ENCODE peak calls at places on chromosomes 13 and 19, in six cellular contexts. J is HEK293T, R is WTC11, L is K562, T is HepG2, D is H1. I is an unnamed sample.

GRCh38 chr13:41942462-41943094 is 18.3 kb downstream of the VWA8 start:
- DNase-seq in J (peak), T (no peak), R (peak), L (peak), D (no peak), I (no peak)

GRCh38 chr13:29758591-29759114 is 91.8 kb downstream of the UBL3 start:
- DNase-seq in D (no peak), L (peak), T (peak), R (no peak), J (no peak), I (no peak)

GRCh38 chr13:113064534-113065405 is 40.8 kb upstream of the F7 start:
- DNase-seq in J (no peak), D (no peak), L (peak), T (no peak), R (no peak), I (peak)

GRCh38 chr19:42279148-42279901 is 10.3 kb downstream of the CIC start:
- DNase-seq in L (peak), D (no peak), R (no peak), J (no peak), T (no peak), I (no peak)

GRCh38 chr13:29310806-29311205 is 284.7 kb downstream of the SLC7A1 start:
- DNase-seq in J (no peak), D (no peak), T (no peak), R (no peak), L (no peak), I (no peak)

GRCh38 chr13:113551081-113552000 is 33.2 kb upstream of the TFDP1 start:
- DNase-seq in R (no peak), T (no peak), J (no peak), D (peak), L (no peak), I (no peak)

GRCh38 chr19:19368087-19368486 is 37.4 kb upstream of the GATAD2A start:
- DNase-seq in J (no peak), D (no peak), T (no peak), L (no peak), R (no peak), I (no peak)

GRCh38 chr19:44645407-44646048 is 1.8 kb downstream of the PVR start:
- DNase-seq in L (no peak), D (no peak), T (no peak), R (no peak), J (no peak), I (no peak)

DNA sequence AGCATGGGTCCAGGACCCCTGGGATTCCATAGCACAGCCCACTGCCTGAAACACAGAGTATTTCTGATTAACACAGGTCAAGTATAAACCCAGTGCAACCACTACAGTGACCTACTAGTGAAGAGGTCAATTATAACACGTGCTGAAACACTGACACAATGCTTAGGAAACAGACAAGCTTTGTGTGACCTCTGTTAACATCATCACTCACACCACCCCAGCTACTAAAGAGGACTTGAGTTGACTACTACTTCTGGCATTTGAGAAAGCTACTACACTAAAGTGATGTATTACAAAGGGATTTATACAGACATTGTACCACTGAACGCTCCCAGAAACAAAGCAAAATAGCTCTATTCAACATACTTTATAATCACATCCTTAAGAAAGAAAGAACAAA is 1935.9 kb upstream of the PCDH20 start:
- DNase-seq in T (no peak), J (no peak), R (no peak), L (no peak), D (no peak), I (no peak)
- TF ChIP-seq SP1 in T (no peak), J (no peak), R (no peak), L (no peak), D (no peak), I (no peak)

GRCh38 chr19:9818175-9818733 is 625 bp downstream of the FBXL12 start:
- DNase-seq in J (no peak), R (no peak), T (no peak), D (no peak), L (no peak), I (no peak)

GRCh38 chr19:9818734-9819589 is at the start of gene FBXL12:
- DNase-seq in J (peak), L (peak), D (peak), T (peak), R (peak), I (peak)

GRCh38 chr19:9823816-9824215 is 3.9 kb upstream of the UBL5 start:
- DNase-seq in R (no peak), D (no peak), J (no peak), T (no peak), L (no peak), I (no peak)

DNA sequence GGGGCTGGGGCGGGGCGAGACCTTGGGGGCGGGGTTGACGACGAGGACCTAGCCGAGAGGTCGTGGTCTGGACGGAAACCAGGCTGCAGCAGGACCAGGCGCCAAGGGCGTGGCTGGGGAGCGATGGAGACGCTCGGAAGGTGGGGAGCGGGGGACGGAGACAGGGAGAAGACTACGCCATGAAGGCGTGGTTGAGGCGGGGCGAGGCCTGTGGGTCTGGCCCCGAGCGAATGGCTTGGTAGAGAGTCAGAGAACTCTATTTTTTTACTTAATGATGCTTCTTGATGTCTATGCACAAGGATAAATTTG is 665 bp upstream of the FBXL12 start:
- DNase-seq in D (no peak), R (no peak), L (no peak), T (no peak), J (no peak), I (no peak)
- TF ChIP-seq SP1 in D (peak), R (no peak), L (no peak), T (no peak), J (no peak), I (peak)

DNA sequence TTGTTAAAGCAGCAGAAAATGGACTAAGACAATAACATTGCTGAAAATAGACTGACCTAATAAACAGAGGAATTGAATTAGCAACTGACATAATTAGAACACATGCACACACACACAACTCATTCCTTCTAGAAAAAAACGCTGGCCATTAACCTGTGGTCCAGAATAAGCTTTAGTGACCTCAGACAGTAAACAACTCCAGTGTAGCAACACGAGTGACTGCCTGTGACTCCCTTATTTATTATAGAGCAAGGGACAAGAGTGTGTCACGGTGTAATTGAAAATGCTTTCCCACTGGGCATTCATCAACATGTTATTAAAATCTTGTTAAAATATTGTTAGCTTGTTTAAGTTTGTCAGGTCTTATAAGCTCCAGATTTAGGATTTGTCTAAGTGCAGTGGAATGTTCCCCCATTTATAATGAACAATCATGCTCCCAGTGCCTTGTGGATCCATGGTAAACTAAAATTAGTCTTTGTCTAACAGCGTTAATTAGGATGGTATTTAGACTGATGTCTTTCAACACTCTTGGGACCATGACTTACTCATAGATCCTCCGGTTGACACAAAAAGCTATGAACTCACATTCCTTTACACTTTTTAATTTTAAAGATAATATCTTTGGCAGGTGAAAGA is 111.7 kb upstream of the IRS2 start:
- DNase-seq in L (no peak), D (no peak), T (no peak), J (no peak), R (no peak), I (no peak)
- TF ChIP-seq SP1 in L (no peak), D (no peak), T (no peak), J (no peak), R (no peak), I (no peak)

GRCh38 chr19:8254286-8255001 is 45.3 kb downstream of the CERS4 start:
- DNase-seq in L (no peak), D (no peak), R (no peak), T (no peak), J (no peak), I (no peak)

GRCh38 chr19:8252922-8253589 is 43.9 kb downstream of the CERS4 start:
- DNase-seq in J (peak), T (peak), R (peak), L (peak), D (peak), I (peak)

GRCh38 chr19:8251025-8251472 is 41.9 kb downstream of the CERS4 start:
- DNase-seq in J (no peak), T (no peak), R (no peak), L (no peak), D (no peak), I (no peak)

GRCh38 chr19:8255426-8256125 is 46.4 kb downstream of the CERS4 start:
- DNase-seq in L (no peak), D (no peak), J (no peak), T (no peak), R (no peak), I (no peak)

GRCh38 chr19:8253678-8254077 is 44.5 kb downstream of the CERS4 start:
- DNase-seq in T (no peak), R (no peak), J (no peak), D (no peak), L (peak), I (no peak)
- TF ChIP-seq SP1 in T (no peak), R (no peak), J (no peak), D (no peak), L (no peak), I (no peak)

GRCh38 chr19:47495478-47496372 is 11.7 kb upstream of the KPTN start:
- DNase-seq in T (no peak), R (no peak), D (no peak), J (no peak), L (no peak), I (no peak)
- TF ChIP-seq SP1 in T (no peak), R (no peak), D (no peak), J (no peak), L (no peak), I (no peak)

I was measured in HCT116.